ENCODE peak calls at places on chromosomes 1 and 21, in nine cellular contexts. P, A, R, U, K, C, Y, I and W are unnamed samples.
A peak's percentile ranks its signal among the peaks of the same experiment; 100 is the strongest.

GRCh38 chr21:39441502-39442475 is 3.8 kb downstream of the LCA5L start:
- DNase-seq in A (peak; percentile 67), Y (no peak), I (peak; percentile 27), U (peak; percentile 74), K (peak; percentile 62), C (peak; percentile 67), R (no peak), P (peak; percentile 71), W (peak; percentile 68)

GRCh38 chr1:116763116-116763786 is 9.0 kb downstream of the CD2 start:
- DNase-seq in Y (no peak), P (no peak), A (no peak), I (no peak), U (no peak), R (no peak), C (no peak), K (no peak), W (no peak)

GRCh38 chr1:117574206-117574835 is 31.5 kb upstream of the TENT5C start:
- DNase-seq in U (no peak), Y (no peak), P (peak; percentile 81), K (no peak), A (no peak), I (no peak), C (no peak), R (no peak), W (no peak)

GRCh38 chr1:85258536-85259117 is 835 bp downstream of the C1orf52 start:
- DNase-seq in P (no peak), U (no peak), C (peak; percentile 51), Y (no peak), A (no peak), R (no peak), K (peak; percentile 40), I (no peak), W (peak; percentile 19)

GRCh38 chr1:145956361-145956760 is 1.5 kb downstream of the LIX1L start:
- DNase-seq in P (no peak), A (no peak), R (no peak), Y (no peak), I (no peak), C (no peak), U (no peak), K (no peak), W (no peak)

GRCh38 chr1:218247339-218247738 is 37.8 kb upstream of the RRP15 start:
- DNase-seq in I (no peak), K (no peak), R (no peak), P (no peak), Y (no peak), A (no peak), U (no peak), C (no peak), W (no peak)

GRCh38 chr1:165858364-165858823 is 31.0 kb downstream of the UCK2 start:
- DNase-seq in R (no peak), I (no peak), Y (no peak), C (no peak), A (no peak), K (no peak), P (peak; percentile 85), U (no peak), W (no peak)

GRCh38 chr1:22619808-22620207 is 16.6 kb upstream of the C1QA start:
- DNase-seq in K (no peak), Y (no peak), R (no peak), P (no peak), U (no peak), I (no peak), A (no peak), C (no peak), W (no peak)

GRCh38 chr1:20430355-20431290 is 55.4 kb downstream of the CAMK2N1 start:
- DNase-seq in A (peak; percentile 47), Y (peak; percentile 26), P (peak; percentile 50), I (peak; percentile 83), U (peak; percentile 63), K (peak; percentile 49), R (no peak), C (peak; percentile 70), W (peak; percentile 47)

GRCh38 chr1:83086986-83087512 is 911.9 kb downstream of the TTLL7 start:
- DNase-seq in C (no peak), R (no peak), K (no peak), I (no peak), A (no peak), P (no peak), U (no peak), Y (no peak), W (no peak)

GRCh38 chr21:42375966-42376337 is 9.6 kb upstream of the TFF1 start:
- DNase-seq in C (no peak), I (no peak), K (no peak), U (no peak), R (no peak), Y (no peak), P (no peak), A (no peak), W (no peak)

GRCh38 chr1:190474587-190475305 is 2.9 kb downstream of the BRINP3 start:
- DNase-seq in Y (no peak), I (peak; percentile 35), U (peak; percentile 41), P (no peak), C (no peak), A (no peak), K (peak; percentile 37), R (no peak), W (no peak)

GRCh38 chr1:247443641-247444040 is 14.3 kb downstream of the OR2B11 start:
- DNase-seq in A (peak; percentile 66), R (no peak), K (no peak), U (no peak), P (no peak), C (no peak), I (no peak), Y (no peak), W (no peak)

GRCh38 chr1:222616535-222616934 is 1.4 kb upstream of the MIA3 start:
- DNase-seq in I (no peak), R (no peak), A (no peak), Y (no peak), U (no peak), P (peak; percentile 19), K (peak; percentile 59), C (peak; percentile 74), W (no peak)

GRCh38 chr1:94315552-94316116 is 78.2 kb upstream of the ARHGAP29 start:
- DNase-seq in K (no peak), Y (no peak), I (no peak), U (no peak), R (no peak), P (no peak), A (no peak), C (no peak), W (no peak)

GRCh38 chr21:36179145-36179544 is 22.5 kb downstream of the DOP1B start:
- DNase-seq in Y (no peak), K (no peak), I (no peak), C (no peak), A (no peak), R (no peak), P (no peak), U (no peak), W (no peak)

GRCh38 chr1:214439352-214440119 is 111.9 kb downstream of the PTPN14 start:
- DNase-seq in P (peak; percentile 98), R (no peak), I (peak; percentile 15), Y (peak; percentile 58), C (no peak), A (peak; percentile 49), U (no peak), K (no peak), W (peak; percentile 81)

GRCh38 chr1:43839056-43839455 is 94.5 kb upstream of the ARTN start:
- DNase-seq in A (no peak), C (no peak), Y (no peak), K (no peak), I (no peak), P (no peak), R (no peak), U (no peak), W (no peak)

GRCh38 chr1:28249013-28249870 is 10.1 kb upstream of the SESN2 start:
- DNase-seq in R (no peak), P (peak; percentile 72), A (peak; percentile 82), U (no peak), C (peak; percentile 63), Y (no peak), I (no peak), K (peak; percentile 82), W (peak; percentile 88)

GRCh38 chr1:31102501-31102950 is 37.0 kb upstream of the PUM1 start:
- DNase-seq in C (peak; percentile 50), A (no peak), I (no peak), U (no peak), P (peak; percentile 53), K (peak; percentile 87), Y (no peak), R (no peak), W (peak; percentile 70)

GRCh38 chr1:158969855-158970254 is 38.5 kb downstream of the PYHIN1 start:
- DNase-seq in Y (no peak), I (no peak), A (no peak), K (peak; percentile 22), R (no peak), U (peak; percentile 44), P (no peak), C (no peak), W (peak; percentile 3)

GRCh38 chr21:43341349-43342163 is 85.4 kb downstream of the SIK1 start:
- DNase-seq in P (peak; percentile 75), Y (peak; percentile 23), U (no peak), A (no peak), I (no peak), K (peak; percentile 55), R (no peak), C (no peak), W (no peak)

GRCh38 chr1:32759521-32759980 is 57.0 kb upstream of the SYNC start:
- DNase-seq in U (no peak), I (no peak), R (no peak), C (no peak), Y (peak; percentile 59), K (no peak), P (no peak), A (no peak), W (peak; percentile 92)